ENCODE peak calls at places on chromosomes 16 and 17, in four cellular contexts. One of them, this sample, is unnamed.

GRCh38 chr16:74521691-74522090 is 85.2 kb downstream of the GLG1 start:
- DNase-seq in prostate gland: no peak
- DNase-seq in pancreas: no peak
- DNase-seq in DMS 273 treated with DMSO at 0.1 percent for 48 hours: peak
- DNase-seq in this sample: no peak

GRCh38 chr17:45270828-45271418 is 9.0 kb upstream of the SPATA32 start:
- DNase-seq in prostate gland: no peak
- DNase-seq in pancreas: no peak
- DNase-seq in DMS 273 treated with DMSO at 0.1 percent for 48 hours: no peak
- DNase-seq in this sample: peak

GRCh38 chr16:9072806-9073341 is 18.6 kb upstream of the HAPSTR1 start:
- DNase-seq in prostate gland: no peak
- DNase-seq in pancreas: no peak
- DNase-seq in DMS 273 treated with DMSO at 0.1 percent for 48 hours: no peak
- DNase-seq in this sample: no peak

GRCh38 chr17:36942031-36942599 is 4.8 kb downstream of the LHX1 start:
- DNase-seq in prostate gland: no peak
- DNase-seq in pancreas: no peak
- DNase-seq in DMS 273 treated with DMSO at 0.1 percent for 48 hours: no peak
- DNase-seq in this sample: peak

GRCh38 chr17:49708515-49709161 is 874 bp upstream of the SLC35B1 start:
- DNase-seq in prostate gland: no peak
- DNase-seq in pancreas: peak
- DNase-seq in DMS 273 treated with DMSO at 0.1 percent for 48 hours: no peak
- DNase-seq in this sample: peak

GRCh38 chr16:30838876-30839471 is 52.0 kb upstream of the ZNF629 start:
- DNase-seq in prostate gland: no peak
- DNase-seq in pancreas: no peak
- DNase-seq in DMS 273 treated with DMSO at 0.1 percent for 48 hours: no peak
- DNase-seq in this sample: no peak

GRCh38 chr17:77247609-77248008 is 106.8 kb downstream of the SEC14L1 start:
- DNase-seq in prostate gland: no peak
- DNase-seq in pancreas: no peak
- DNase-seq in DMS 273 treated with DMSO at 0.1 percent for 48 hours: no peak
- DNase-seq in this sample: no peak

GRCh38 chr17:49715221-49715620 is 7.5 kb upstream of the SLC35B1 start:
- DNase-seq in prostate gland: no peak
- DNase-seq in pancreas: no peak
- DNase-seq in DMS 273 treated with DMSO at 0.1 percent for 48 hours: no peak
- DNase-seq in this sample: no peak

GRCh38 chr16:65510850-65511249 is 389.0 kb upstream of the CDH11 start:
- DNase-seq in prostate gland: no peak
- DNase-seq in pancreas: no peak
- DNase-seq in DMS 273 treated with DMSO at 0.1 percent for 48 hours: no peak
- DNase-seq in this sample: no peak

GRCh38 chr17:81579821-81580321 is 27.7 kb upstream of the FAAP100 start:
- DNase-seq in prostate gland: no peak
- DNase-seq in pancreas: no peak
- DNase-seq in DMS 273 treated with DMSO at 0.1 percent for 48 hours: no peak
- DNase-seq in this sample: no peak

GRCh38 chr16:29736112-29736511 is 9.7 kb downstream of the C16orf54 start:
- DNase-seq in prostate gland: no peak
- DNase-seq in pancreas: no peak
- DNase-seq in DMS 273 treated with DMSO at 0.1 percent for 48 hours: no peak
- DNase-seq in this sample: no peak

GRCh38 chr17:54085934-54086333 is 263.2 kb downstream of the KIF2B start:
- DNase-seq in prostate gland: no peak
- DNase-seq in pancreas: no peak
- DNase-seq in DMS 273 treated with DMSO at 0.1 percent for 48 hours: no peak
- DNase-seq in this sample: peak

GRCh38 chr16:1793578-1794220 is at the start of gene IGFALS:
- DNase-seq in prostate gland: peak
- DNase-seq in pancreas: peak
- DNase-seq in DMS 273 treated with DMSO at 0.1 percent for 48 hours: no peak
- DNase-seq in this sample: peak

GRCh38 chr17:45247429-45248131 is 14.3 kb downstream of the SPATA32 start:
- DNase-seq in prostate gland: peak
- DNase-seq in pancreas: peak
- DNase-seq in DMS 273 treated with DMSO at 0.1 percent for 48 hours: peak
- DNase-seq in this sample: peak

GRCh38 chr17:60645918-60646523 is 31.6 kb upstream of the BCAS3 start:
- DNase-seq in prostate gland: no peak
- DNase-seq in pancreas: no peak
- DNase-seq in DMS 273 treated with DMSO at 0.1 percent for 48 hours: no peak
- DNase-seq in this sample: no peak

GRCh38 chr16:3038256-3038655 is 1.5 kb upstream of the BICDL2 start:
- DNase-seq in prostate gland: peak
- DNase-seq in pancreas: peak
- DNase-seq in DMS 273 treated with DMSO at 0.1 percent for 48 hours: no peak
- DNase-seq in this sample: peak

GRCh38 chr17:17913695-17914332 is 58.4 kb downstream of the TOM1L2 start:
- DNase-seq in prostate gland: peak
- DNase-seq in pancreas: peak
- DNase-seq in DMS 273 treated with DMSO at 0.1 percent for 48 hours: peak
- DNase-seq in this sample: peak

GRCh38 chr17:77109159-77110005 is 31.4 kb upstream of the SEC14L1 start:
- DNase-seq in prostate gland: no peak
- DNase-seq in pancreas: no peak
- DNase-seq in DMS 273 treated with DMSO at 0.1 percent for 48 hours: no peak
- DNase-seq in this sample: no peak

This sample was measured in DMS53.